ENCODE peak calls at places on chromosome 6, in four cellular contexts. One of them, this sample, is unnamed.

GRCh38 chr6:29516108-29516507 is 28.4 kb upstream of the MAS1L start:
- DNase-seq in retinal pigment epithelial cell: no peak
- DNase-seq in effector CD4-positive, alpha-beta T cell: no peak
- DNase-seq in stimulated activated CD4-positive, alpha-beta T cell treated with anti-CD3 and anti-CD28 coated beads, Interleukin-4, amount 100 ng/mL, for 1 hour: peak
- DNase-seq in this sample: no peak

GRCh38 chr6:110513001-110513400 is 36.6 kb upstream of the SLC22A16 start:
- DNase-seq in retinal pigment epithelial cell: peak
- DNase-seq in effector CD4-positive, alpha-beta T cell: no peak
- DNase-seq in stimulated activated CD4-positive, alpha-beta T cell treated with anti-CD3 and anti-CD28 coated beads, Interleukin-4, amount 100 ng/mL, for 1 hour: no peak
- DNase-seq in this sample: no peak

GRCh38 chr6:6907286-6907685 is 200.5 kb upstream of the RREB1 start:
- DNase-seq in retinal pigment epithelial cell: peak
- DNase-seq in effector CD4-positive, alpha-beta T cell: no peak
- DNase-seq in stimulated activated CD4-positive, alpha-beta T cell treated with anti-CD3 and anti-CD28 coated beads, Interleukin-4, amount 100 ng/mL, for 1 hour: no peak
- DNase-seq in this sample: no peak

GRCh38 chr6:120407696-120408095 is 926.6 kb downstream of the TBC1D32 start:
- DNase-seq in retinal pigment epithelial cell: no peak
- DNase-seq in effector CD4-positive, alpha-beta T cell: no peak
- DNase-seq in stimulated activated CD4-positive, alpha-beta T cell treated with anti-CD3 and anti-CD28 coated beads, Interleukin-4, amount 100 ng/mL, for 1 hour: no peak
- DNase-seq in this sample: no peak

GRCh38 chr6:170144952-170145587 is 145.8 kb downstream of the DLL1 start:
- DNase-seq in retinal pigment epithelial cell: no peak
- DNase-seq in effector CD4-positive, alpha-beta T cell: no peak
- DNase-seq in stimulated activated CD4-positive, alpha-beta T cell treated with anti-CD3 and anti-CD28 coated beads, Interleukin-4, amount 100 ng/mL, for 1 hour: no peak
- DNase-seq in this sample: no peak

GRCh38 chr6:30500421-30501069 is 11.2 kb downstream of the HLA-E start:
- DNase-seq in retinal pigment epithelial cell: no peak
- DNase-seq in effector CD4-positive, alpha-beta T cell: no peak
- DNase-seq in stimulated activated CD4-positive, alpha-beta T cell treated with anti-CD3 and anti-CD28 coated beads, Interleukin-4, amount 100 ng/mL, for 1 hour: no peak
- DNase-seq in this sample: no peak

GRCh38 chr6:25050356-25050755 is 114.6 kb upstream of the RIPOR2 start:
- DNase-seq in retinal pigment epithelial cell: peak
- DNase-seq in effector CD4-positive, alpha-beta T cell: peak
- DNase-seq in stimulated activated CD4-positive, alpha-beta T cell treated with anti-CD3 and anti-CD28 coated beads, Interleukin-4, amount 100 ng/mL, for 1 hour: peak
- DNase-seq in this sample: no peak

GRCh38 chr6:37242429-37243052 is 15.0 kb upstream of the TBC1D22B start:
- DNase-seq in retinal pigment epithelial cell: peak
- DNase-seq in effector CD4-positive, alpha-beta T cell: no peak
- DNase-seq in stimulated activated CD4-positive, alpha-beta T cell treated with anti-CD3 and anti-CD28 coated beads, Interleukin-4, amount 100 ng/mL, for 1 hour: no peak
- DNase-seq in this sample: no peak

GRCh38 chr6:85640806-85641205 is 1.9 kb downstream of the SYNCRIP start:
- DNase-seq in retinal pigment epithelial cell: no peak
- DNase-seq in effector CD4-positive, alpha-beta T cell: no peak
- DNase-seq in stimulated activated CD4-positive, alpha-beta T cell treated with anti-CD3 and anti-CD28 coated beads, Interleukin-4, amount 100 ng/mL, for 1 hour: no peak
- DNase-seq in this sample: no peak

GRCh38 chr6:8579372-8579771 is 144.0 kb upstream of the SLC35B3 start:
- DNase-seq in retinal pigment epithelial cell: no peak
- DNase-seq in effector CD4-positive, alpha-beta T cell: no peak
- DNase-seq in stimulated activated CD4-positive, alpha-beta T cell treated with anti-CD3 and anti-CD28 coated beads, Interleukin-4, amount 100 ng/mL, for 1 hour: no peak
- DNase-seq in this sample: no peak

GRCh38 chr6:149493697-149494334 is 9.0 kb upstream of the ZC3H12D start:
- DNase-seq in retinal pigment epithelial cell: no peak
- DNase-seq in effector CD4-positive, alpha-beta T cell: no peak
- DNase-seq in stimulated activated CD4-positive, alpha-beta T cell treated with anti-CD3 and anti-CD28 coated beads, Interleukin-4, amount 100 ng/mL, for 1 hour: no peak
- DNase-seq in this sample: no peak

GRCh38 chr6:3757241-3757641 is 5.7 kb upstream of the PXDC1 start:
- DNase-seq in retinal pigment epithelial cell: no peak
- DNase-seq in effector CD4-positive, alpha-beta T cell: no peak
- DNase-seq in stimulated activated CD4-positive, alpha-beta T cell treated with anti-CD3 and anti-CD28 coated beads, Interleukin-4, amount 100 ng/mL, for 1 hour: no peak
- DNase-seq in this sample: no peak

GRCh38 chr6:43610431-43610830 is 18.6 kb downstream of the GTPBP2 start:
- DNase-seq in retinal pigment epithelial cell: no peak
- DNase-seq in effector CD4-positive, alpha-beta T cell: no peak
- DNase-seq in stimulated activated CD4-positive, alpha-beta T cell treated with anti-CD3 and anti-CD28 coated beads, Interleukin-4, amount 100 ng/mL, for 1 hour: no peak
- DNase-seq in this sample: no peak

GRCh38 chr6:13395272-13396237 is 67.2 kb upstream of the TBC1D7 start:
- DNase-seq in retinal pigment epithelial cell: peak
- DNase-seq in effector CD4-positive, alpha-beta T cell: no peak
- DNase-seq in stimulated activated CD4-positive, alpha-beta T cell treated with anti-CD3 and anti-CD28 coated beads, Interleukin-4, amount 100 ng/mL, for 1 hour: no peak
- DNase-seq in this sample: no peak